ENCODE peak calls at places on chromosome X, in ten cellular contexts. E, J, L, V, K, T, H, Q, F and U are unnamed samples.

GRCh38 chrX:19955306-19955705 is 35.6 kb downstream of the BCLAF3 start:
- DNase-seq in E (no peak), J (no peak), L (peak; percentile 24), V (no peak), K (no peak), T (no peak), H (no peak), Q (no peak), F (no peak), U (no peak)

GRCh38 chrX:30278365-30278764 is 30.8 kb downstream of the NR0B1 start:
- DNase-seq in E (no peak), J (no peak), L (peak; percentile 84), V (no peak), K (peak; percentile 55), T (no peak), H (no peak), Q (no peak), F (no peak), U (no peak)

GRCh38 chrX:10926404-10926803 is 184.7 kb upstream of the HCCS start:
- DNase-seq in E (no peak), J (no peak), L (no peak), V (no peak), K (no peak), T (no peak), H (no peak), Q (no peak), F (no peak), U (peak; percentile 42)

GRCh38 chrX:11336201-11336600 is 43.0 kb downstream of the AMELX start:
- DNase-seq in E (no peak), J (no peak), L (no peak), V (no peak), K (no peak), T (no peak), H (no peak), Q (no peak), F (no peak), U (no peak)

GRCh38 chrX:4547218-4547836 is 833.9 kb upstream of the PRKX start:
- DNase-seq in E (peak; percentile 74), J (peak; percentile 2), L (peak; percentile 49), V (peak; percentile 43), K (peak; percentile 42), T (peak; percentile 32), H (no peak), Q (peak; percentile 20), F (peak; percentile 15), U (peak; percentile 41)

GRCh38 chrX:41384041-41384705 is 50.2 kb downstream of the DDX3X start:
- DNase-seq in E (peak; percentile 76), J (peak; percentile 3), L (peak; percentile 91), V (no peak), K (peak; percentile 88), T (peak; percentile 79), H (no peak), Q (no peak), F (peak; percentile 44), U (peak; percentile 16)

GRCh38 chrX:111652719-111653118 is 28.3 kb upstream of the ALG13 start:
- DNase-seq in E (peak; percentile 22), J (no peak), L (peak; percentile 2), V (no peak), K (no peak), T (no peak), H (no peak), Q (peak; percentile 45), F (peak; percentile 0), U (peak; percentile 0)

GRCh38 chrX:136759968-136760367 is 20.8 kb downstream of the ARHGEF6 start:
- DNase-seq in E (no peak), J (no peak), L (no peak), V (no peak), K (no peak), T (no peak), H (no peak), Q (peak; percentile 16), F (peak; percentile 44), U (no peak)

GRCh38 chrX:45517090-45517973 is 316.7 kb upstream of the DIPK2B start:
- DNase-seq in E (no peak), J (no peak), L (peak; percentile 87), V (no peak), K (peak; percentile 84), T (no peak), H (no peak), Q (no peak), F (peak; percentile 19), U (peak; percentile 65)

GRCh38 chrX:12977761-12978204 is 2.9 kb downstream of the TMSB4X start:
- DNase-seq in E (no peak), J (no peak), L (no peak), V (no peak), K (peak; percentile 40), T (no peak), H (no peak), Q (no peak), F (no peak), U (peak; percentile 31)

GRCh38 chrX:95056901-95057300 is 1382.9 kb downstream of the FAM133A start:
- DNase-seq in E (no peak), J (no peak), L (peak; percentile 59), V (no peak), K (peak; percentile 50), T (no peak), H (no peak), Q (no peak), F (no peak), U (peak; percentile 17)

GRCh38 chrX:12241026-12241425 is 102.8 kb downstream of the FRMPD4 start:
- DNase-seq in E (no peak), J (no peak), L (peak; percentile 33), V (no peak), K (no peak), T (no peak), H (no peak), Q (no peak), F (no peak), U (no peak)